ENCODE peak calls at places on chromosome 17, in six cellular contexts. I, B, K, M, A and E are unnamed samples.

GRCh38 chr17:1231456-1231855 is 38.8 kb upstream of the BHLHA9 start:
- DNase-seq in B (peak), A (no peak), K (no peak), M (no peak), I (no peak), E (no peak)

GRCh38 chr17:40304464-40304863 is 4.5 kb upstream of the RARA start:
- DNase-seq in K (no peak), M (no peak), I (no peak), A (peak), B (peak), E (no peak)

GRCh38 chr17:27562777-27563455 is 68.1 kb upstream of the LGALS9 start:
- DNase-seq in B (no peak), A (no peak), I (no peak), M (no peak), K (no peak), E (no peak)

GRCh38 chr17:36949461-36949927 is 740 bp downstream of the AATF start:
- DNase-seq in A (no peak), M (no peak), I (no peak), B (peak), K (no peak), E (no peak)

GRCh38 chr17:75749545-75750389 is 15.2 kb downstream of the GALK1 start:
- DNase-seq in K (peak), M (peak), A (peak), B (peak), I (peak), E (peak)

GRCh38 chr17:76540381-76541300 is 797 bp downstream of the PRCD start:
- DNase-seq in K (no peak), I (no peak), M (peak), B (peak), A (peak), E (peak)

GRCh38 chr17:28574536-28574935 is 2.2 kb downstream of the ALDOC start:
- DNase-seq in B (no peak), K (no peak), I (no peak), M (no peak), A (no peak), E (no peak)

GRCh38 chr17:40511667-40512221 is 10.3 kb upstream of the TNS4 start:
- DNase-seq in M (no peak), I (no peak), K (no peak), A (no peak), B (no peak), E (no peak)

GRCh38 chr17:74117087-74117486 is 86.4 kb upstream of the RPL38 start:
- DNase-seq in M (no peak), A (no peak), I (no peak), B (no peak), K (no peak), E (no peak)

GRCh38 chr17:75876938-75877751 is 1.2 kb downstream of the TRIM47 start:
- DNase-seq in I (no peak), M (peak), K (peak), B (peak), A (peak), E (no peak)

GRCh38 chr17:82949984-82950383 is 110.2 kb upstream of the ZNF750 start:
- DNase-seq in B (no peak), K (no peak), I (no peak), M (no peak), A (no peak), E (no peak)

GRCh38 chr17:73342057-73342522 is 30.3 kb upstream of the CDC42EP4 start:
- DNase-seq in M (peak), I (no peak), B (peak), A (peak), K (no peak), E (no peak)